ENCODE peak calls at places on chromosomes 16 and 17, in eight cellular contexts. One of them, this sample, is unnamed.

GRCh38 chr16:79662122-79662521 is 61.6 kb upstream of the MAF start:
- ATAC-seq in pancreas: no peak
- ATAC-seq in activated naive CD4-positive, alpha-beta T cell treated with anti-CD3 and anti-CD28 coated beads, Interleukin-2, amount 50 U/mL, for 72 hours: no peak
- ATAC-seq in activated CD8-positive, alpha-beta memory T cell treated with anti-CD3 and anti-CD28 coated beads, Interleukin-2, amount 10 ng/mL, durations not matched to agents 7 days and 5 days: no peak
- ATAC-seq in aorta: no peak
- ATAC-seq in activated T-helper 17 cell treated with anti-CD3 and anti-CD28 coated beads, Interleukin-2, amount 50 U/mL, for 72 hours: no peak
- ATAC-seq in effector memory CD8-positive, alpha-beta T cell: no peak
- ATAC-seq in naive thymus-derived CD8-positive, alpha-beta T cell: no peak
- ATAC-seq in this sample: no peak

GRCh38 chr17:49227436-49228261 is 2.9 kb downstream of the PHOSPHO1 start:
- ATAC-seq in pancreas: peak; percentile 54
- ATAC-seq in activated naive CD4-positive, alpha-beta T cell treated with anti-CD3 and anti-CD28 coated beads, Interleukin-2, amount 50 U/mL, for 72 hours: peak; percentile 55
- ATAC-seq in activated CD8-positive, alpha-beta memory T cell treated with anti-CD3 and anti-CD28 coated beads, Interleukin-2, amount 10 ng/mL, durations not matched to agents 7 days and 5 days: peak; percentile 40
- ATAC-seq in aorta: no peak
- ATAC-seq in activated T-helper 17 cell treated with anti-CD3 and anti-CD28 coated beads, Interleukin-2, amount 50 U/mL, for 72 hours: peak; percentile 56
- ATAC-seq in effector memory CD8-positive, alpha-beta T cell: peak; percentile 26
- ATAC-seq in naive thymus-derived CD8-positive, alpha-beta T cell: peak; percentile 29
- ATAC-seq in this sample: peak; percentile 38

GRCh38 chr17:32318071-32318470 is 23.9 kb downstream of the C17orf75 start:
- ATAC-seq in pancreas: no peak
- ATAC-seq in activated naive CD4-positive, alpha-beta T cell treated with anti-CD3 and anti-CD28 coated beads, Interleukin-2, amount 50 U/mL, for 72 hours: no peak
- ATAC-seq in activated CD8-positive, alpha-beta memory T cell treated with anti-CD3 and anti-CD28 coated beads, Interleukin-2, amount 10 ng/mL, durations not matched to agents 7 days and 5 days: no peak
- ATAC-seq in aorta: no peak
- ATAC-seq in activated T-helper 17 cell treated with anti-CD3 and anti-CD28 coated beads, Interleukin-2, amount 50 U/mL, for 72 hours: no peak
- ATAC-seq in effector memory CD8-positive, alpha-beta T cell: no peak
- ATAC-seq in naive thymus-derived CD8-positive, alpha-beta T cell: no peak
- ATAC-seq in this sample: no peak

GRCh38 chr17:81379523-81379942 is 15.7 kb upstream of the BAHCC1 start:
- ATAC-seq in pancreas: peak; percentile 77
- ATAC-seq in activated naive CD4-positive, alpha-beta T cell treated with anti-CD3 and anti-CD28 coated beads, Interleukin-2, amount 50 U/mL, for 72 hours: no peak
- ATAC-seq in activated CD8-positive, alpha-beta memory T cell treated with anti-CD3 and anti-CD28 coated beads, Interleukin-2, amount 10 ng/mL, durations not matched to agents 7 days and 5 days: no peak
- ATAC-seq in aorta: no peak
- ATAC-seq in activated T-helper 17 cell treated with anti-CD3 and anti-CD28 coated beads, Interleukin-2, amount 50 U/mL, for 72 hours: no peak
- ATAC-seq in effector memory CD8-positive, alpha-beta T cell: no peak
- ATAC-seq in naive thymus-derived CD8-positive, alpha-beta T cell: no peak
- ATAC-seq in this sample: no peak

GRCh38 chr17:59221159-59221847 is 992 bp downstream of the GDPD1 start:
- ATAC-seq in pancreas: no peak
- ATAC-seq in activated naive CD4-positive, alpha-beta T cell treated with anti-CD3 and anti-CD28 coated beads, Interleukin-2, amount 50 U/mL, for 72 hours: no peak
- ATAC-seq in activated CD8-positive, alpha-beta memory T cell treated with anti-CD3 and anti-CD28 coated beads, Interleukin-2, amount 10 ng/mL, durations not matched to agents 7 days and 5 days: no peak
- ATAC-seq in aorta: no peak
- ATAC-seq in activated T-helper 17 cell treated with anti-CD3 and anti-CD28 coated beads, Interleukin-2, amount 50 U/mL, for 72 hours: no peak
- ATAC-seq in effector memory CD8-positive, alpha-beta T cell: no peak
- ATAC-seq in naive thymus-derived CD8-positive, alpha-beta T cell: no peak
- ATAC-seq in this sample: no peak

GRCh38 chr16:4675864-4676786 is 17.2 kb upstream of the NUDT16L1 start:
- ATAC-seq in pancreas: no peak
- ATAC-seq in activated naive CD4-positive, alpha-beta T cell treated with anti-CD3 and anti-CD28 coated beads, Interleukin-2, amount 50 U/mL, for 72 hours: peak; percentile 84
- ATAC-seq in activated CD8-positive, alpha-beta memory T cell treated with anti-CD3 and anti-CD28 coated beads, Interleukin-2, amount 10 ng/mL, durations not matched to agents 7 days and 5 days: peak; percentile 84
- ATAC-seq in aorta: no peak
- ATAC-seq in activated T-helper 17 cell treated with anti-CD3 and anti-CD28 coated beads, Interleukin-2, amount 50 U/mL, for 72 hours: peak; percentile 94
- ATAC-seq in effector memory CD8-positive, alpha-beta T cell: peak; percentile 94
- ATAC-seq in naive thymus-derived CD8-positive, alpha-beta T cell: peak; percentile 83
- ATAC-seq in this sample: no peak

GRCh38 chr17:73798111-73798748 is 154.0 kb upstream of the SDK2 start:
- ATAC-seq in pancreas: peak; percentile 77
- ATAC-seq in activated naive CD4-positive, alpha-beta T cell treated with anti-CD3 and anti-CD28 coated beads, Interleukin-2, amount 50 U/mL, for 72 hours: no peak
- ATAC-seq in activated CD8-positive, alpha-beta memory T cell treated with anti-CD3 and anti-CD28 coated beads, Interleukin-2, amount 10 ng/mL, durations not matched to agents 7 days and 5 days: no peak
- ATAC-seq in aorta: peak; percentile 70
- ATAC-seq in activated T-helper 17 cell treated with anti-CD3 and anti-CD28 coated beads, Interleukin-2, amount 50 U/mL, for 72 hours: no peak
- ATAC-seq in effector memory CD8-positive, alpha-beta T cell: no peak
- ATAC-seq in naive thymus-derived CD8-positive, alpha-beta T cell: no peak
- ATAC-seq in this sample: peak; percentile 51

GRCh38 chr16:82629441-82630027 is 2.8 kb downstream of the CDH13 start:
- ATAC-seq in pancreas: no peak
- ATAC-seq in activated naive CD4-positive, alpha-beta T cell treated with anti-CD3 and anti-CD28 coated beads, Interleukin-2, amount 50 U/mL, for 72 hours: no peak
- ATAC-seq in activated CD8-positive, alpha-beta memory T cell treated with anti-CD3 and anti-CD28 coated beads, Interleukin-2, amount 10 ng/mL, durations not matched to agents 7 days and 5 days: no peak
- ATAC-seq in aorta: no peak
- ATAC-seq in activated T-helper 17 cell treated with anti-CD3 and anti-CD28 coated beads, Interleukin-2, amount 50 U/mL, for 72 hours: no peak
- ATAC-seq in effector memory CD8-positive, alpha-beta T cell: no peak
- ATAC-seq in naive thymus-derived CD8-positive, alpha-beta T cell: no peak
- ATAC-seq in this sample: peak; percentile 50

GRCh38 chr16:84665359-84665758 is 17.0 kb downstream of the KLHL36 start:
- ATAC-seq in pancreas: no peak
- ATAC-seq in activated naive CD4-positive, alpha-beta T cell treated with anti-CD3 and anti-CD28 coated beads, Interleukin-2, amount 50 U/mL, for 72 hours: no peak
- ATAC-seq in activated CD8-positive, alpha-beta memory T cell treated with anti-CD3 and anti-CD28 coated beads, Interleukin-2, amount 10 ng/mL, durations not matched to agents 7 days and 5 days: no peak
- ATAC-seq in aorta: no peak
- ATAC-seq in activated T-helper 17 cell treated with anti-CD3 and anti-CD28 coated beads, Interleukin-2, amount 50 U/mL, for 72 hours: no peak
- ATAC-seq in effector memory CD8-positive, alpha-beta T cell: no peak
- ATAC-seq in naive thymus-derived CD8-positive, alpha-beta T cell: no peak
- ATAC-seq in this sample: no peak

GRCh38 chr16:72913551-72913950 is 134.4 kb downstream of the ZFHX3 start:
- ATAC-seq in pancreas: no peak
- ATAC-seq in activated naive CD4-positive, alpha-beta T cell treated with anti-CD3 and anti-CD28 coated beads, Interleukin-2, amount 50 U/mL, for 72 hours: no peak
- ATAC-seq in activated CD8-positive, alpha-beta memory T cell treated with anti-CD3 and anti-CD28 coated beads, Interleukin-2, amount 10 ng/mL, durations not matched to agents 7 days and 5 days: no peak
- ATAC-seq in aorta: no peak
- ATAC-seq in activated T-helper 17 cell treated with anti-CD3 and anti-CD28 coated beads, Interleukin-2, amount 50 U/mL, for 72 hours: no peak
- ATAC-seq in effector memory CD8-positive, alpha-beta T cell: no peak
- ATAC-seq in naive thymus-derived CD8-positive, alpha-beta T cell: no peak
- ATAC-seq in this sample: no peak

GRCh38 chr16:56980792-56981724 is 8.3 kb upstream of the NLRC5 start:
- ATAC-seq in pancreas: no peak
- ATAC-seq in activated naive CD4-positive, alpha-beta T cell treated with anti-CD3 and anti-CD28 coated beads, Interleukin-2, amount 50 U/mL, for 72 hours: no peak
- ATAC-seq in activated CD8-positive, alpha-beta memory T cell treated with anti-CD3 and anti-CD28 coated beads, Interleukin-2, amount 10 ng/mL, durations not matched to agents 7 days and 5 days: no peak
- ATAC-seq in aorta: no peak
- ATAC-seq in activated T-helper 17 cell treated with anti-CD3 and anti-CD28 coated beads, Interleukin-2, amount 50 U/mL, for 72 hours: no peak
- ATAC-seq in effector memory CD8-positive, alpha-beta T cell: no peak
- ATAC-seq in naive thymus-derived CD8-positive, alpha-beta T cell: peak; percentile 46
- ATAC-seq in this sample: no peak

GRCh38 chr16:57785924-57786323 is 16.4 kb downstream of the KIFC3 start:
- ATAC-seq in pancreas: no peak
- ATAC-seq in activated naive CD4-positive, alpha-beta T cell treated with anti-CD3 and anti-CD28 coated beads, Interleukin-2, amount 50 U/mL, for 72 hours: no peak
- ATAC-seq in activated CD8-positive, alpha-beta memory T cell treated with anti-CD3 and anti-CD28 coated beads, Interleukin-2, amount 10 ng/mL, durations not matched to agents 7 days and 5 days: no peak
- ATAC-seq in aorta: no peak
- ATAC-seq in activated T-helper 17 cell treated with anti-CD3 and anti-CD28 coated beads, Interleukin-2, amount 50 U/mL, for 72 hours: no peak
- ATAC-seq in effector memory CD8-positive, alpha-beta T cell: no peak
- ATAC-seq in naive thymus-derived CD8-positive, alpha-beta T cell: no peak
- ATAC-seq in this sample: no peak

GRCh38 chr16:84080378-84080777 is 36.4 kb downstream of the MBTPS1 start:
- ATAC-seq in pancreas: no peak
- ATAC-seq in activated naive CD4-positive, alpha-beta T cell treated with anti-CD3 and anti-CD28 coated beads, Interleukin-2, amount 50 U/mL, for 72 hours: no peak
- ATAC-seq in activated CD8-positive, alpha-beta memory T cell treated with anti-CD3 and anti-CD28 coated beads, Interleukin-2, amount 10 ng/mL, durations not matched to agents 7 days and 5 days: no peak
- ATAC-seq in aorta: peak; percentile 39
- ATAC-seq in activated T-helper 17 cell treated with anti-CD3 and anti-CD28 coated beads, Interleukin-2, amount 50 U/mL, for 72 hours: no peak
- ATAC-seq in effector memory CD8-positive, alpha-beta T cell: no peak
- ATAC-seq in naive thymus-derived CD8-positive, alpha-beta T cell: no peak
- ATAC-seq in this sample: no peak

GRCh38 chr17:42564815-42565522 is 1.9 kb upstream of the MLX start:
- ATAC-seq in pancreas: no peak
- ATAC-seq in activated naive CD4-positive, alpha-beta T cell treated with anti-CD3 and anti-CD28 coated beads, Interleukin-2, amount 50 U/mL, for 72 hours: no peak
- ATAC-seq in activated CD8-positive, alpha-beta memory T cell treated with anti-CD3 and anti-CD28 coated beads, Interleukin-2, amount 10 ng/mL, durations not matched to agents 7 days and 5 days: no peak
- ATAC-seq in aorta: no peak
- ATAC-seq in activated T-helper 17 cell treated with anti-CD3 and anti-CD28 coated beads, Interleukin-2, amount 50 U/mL, for 72 hours: no peak
- ATAC-seq in effector memory CD8-positive, alpha-beta T cell: no peak
- ATAC-seq in naive thymus-derived CD8-positive, alpha-beta T cell: no peak
- ATAC-seq in this sample: no peak

GRCh38 chr17:39195568-39196160 is 1.8 kb downstream of the CACNB1 start:
- ATAC-seq in pancreas: no peak
- ATAC-seq in activated naive CD4-positive, alpha-beta T cell treated with anti-CD3 and anti-CD28 coated beads, Interleukin-2, amount 50 U/mL, for 72 hours: no peak
- ATAC-seq in activated CD8-positive, alpha-beta memory T cell treated with anti-CD3 and anti-CD28 coated beads, Interleukin-2, amount 10 ng/mL, durations not matched to agents 7 days and 5 days: no peak
- ATAC-seq in aorta: no peak
- ATAC-seq in activated T-helper 17 cell treated with anti-CD3 and anti-CD28 coated beads, Interleukin-2, amount 50 U/mL, for 72 hours: no peak
- ATAC-seq in effector memory CD8-positive, alpha-beta T cell: peak; percentile 43
- ATAC-seq in naive thymus-derived CD8-positive, alpha-beta T cell: no peak
- ATAC-seq in this sample: no peak

GRCh38 chr16:17556276-17557052 is 85.7 kb upstream of the XYLT1 start:
- ATAC-seq in pancreas: no peak
- ATAC-seq in activated naive CD4-positive, alpha-beta T cell treated with anti-CD3 and anti-CD28 coated beads, Interleukin-2, amount 50 U/mL, for 72 hours: peak; percentile 60
- ATAC-seq in activated CD8-positive, alpha-beta memory T cell treated with anti-CD3 and anti-CD28 coated beads, Interleukin-2, amount 10 ng/mL, durations not matched to agents 7 days and 5 days: no peak
- ATAC-seq in aorta: no peak
- ATAC-seq in activated T-helper 17 cell treated with anti-CD3 and anti-CD28 coated beads, Interleukin-2, amount 50 U/mL, for 72 hours: peak; percentile 28
- ATAC-seq in effector memory CD8-positive, alpha-beta T cell: no peak
- ATAC-seq in naive thymus-derived CD8-positive, alpha-beta T cell: no peak
- ATAC-seq in this sample: no peak

GRCh38 chr16:53071748-53072301 is 17.0 kb downstream of the CHD9 start:
- ATAC-seq in pancreas: no peak
- ATAC-seq in activated naive CD4-positive, alpha-beta T cell treated with anti-CD3 and anti-CD28 coated beads, Interleukin-2, amount 50 U/mL, for 72 hours: no peak
- ATAC-seq in activated CD8-positive, alpha-beta memory T cell treated with anti-CD3 and anti-CD28 coated beads, Interleukin-2, amount 10 ng/mL, durations not matched to agents 7 days and 5 days: no peak
- ATAC-seq in aorta: peak; percentile 54
- ATAC-seq in activated T-helper 17 cell treated with anti-CD3 and anti-CD28 coated beads, Interleukin-2, amount 50 U/mL, for 72 hours: no peak
- ATAC-seq in effector memory CD8-positive, alpha-beta T cell: no peak
- ATAC-seq in naive thymus-derived CD8-positive, alpha-beta T cell: no peak
- ATAC-seq in this sample: peak; percentile 74

GRCh38 chr16:87101903-87102302 is 215.3 kb downstream of the C16orf95 start:
- ATAC-seq in pancreas: peak; percentile 22
- ATAC-seq in activated naive CD4-positive, alpha-beta T cell treated with anti-CD3 and anti-CD28 coated beads, Interleukin-2, amount 50 U/mL, for 72 hours: no peak
- ATAC-seq in activated CD8-positive, alpha-beta memory T cell treated with anti-CD3 and anti-CD28 coated beads, Interleukin-2, amount 10 ng/mL, durations not matched to agents 7 days and 5 days: no peak
- ATAC-seq in aorta: no peak
- ATAC-seq in activated T-helper 17 cell treated with anti-CD3 and anti-CD28 coated beads, Interleukin-2, amount 50 U/mL, for 72 hours: no peak
- ATAC-seq in effector memory CD8-positive, alpha-beta T cell: no peak
- ATAC-seq in naive thymus-derived CD8-positive, alpha-beta T cell: no peak
- ATAC-seq in this sample: no peak

GRCh38 chr16:52543654-52544053 is 3.3 kb downstream of the TOX3 start:
- ATAC-seq in pancreas: no peak
- ATAC-seq in activated naive CD4-positive, alpha-beta T cell treated with anti-CD3 and anti-CD28 coated beads, Interleukin-2, amount 50 U/mL, for 72 hours: no peak
- ATAC-seq in activated CD8-positive, alpha-beta memory T cell treated with anti-CD3 and anti-CD28 coated beads, Interleukin-2, amount 10 ng/mL, durations not matched to agents 7 days and 5 days: no peak
- ATAC-seq in aorta: no peak
- ATAC-seq in activated T-helper 17 cell treated with anti-CD3 and anti-CD28 coated beads, Interleukin-2, amount 50 U/mL, for 72 hours: no peak
- ATAC-seq in effector memory CD8-positive, alpha-beta T cell: no peak
- ATAC-seq in naive thymus-derived CD8-positive, alpha-beta T cell: no peak
- ATAC-seq in this sample: no peak

GRCh38 chr16:49883111-49883829 is 27.4 kb upstream of the ZNF423 start:
- ATAC-seq in pancreas: no peak
- ATAC-seq in activated naive CD4-positive, alpha-beta T cell treated with anti-CD3 and anti-CD28 coated beads, Interleukin-2, amount 50 U/mL, for 72 hours: no peak
- ATAC-seq in activated CD8-positive, alpha-beta memory T cell treated with anti-CD3 and anti-CD28 coated beads, Interleukin-2, amount 10 ng/mL, durations not matched to agents 7 days and 5 days: no peak
- ATAC-seq in aorta: no peak
- ATAC-seq in activated T-helper 17 cell treated with anti-CD3 and anti-CD28 coated beads, Interleukin-2, amount 50 U/mL, for 72 hours: no peak
- ATAC-seq in effector memory CD8-positive, alpha-beta T cell: no peak
- ATAC-seq in naive thymus-derived CD8-positive, alpha-beta T cell: no peak
- ATAC-seq in this sample: no peak

GRCh38 chr17:81409190-81409935 is 14.1 kb downstream of the BAHCC1 start:
- ATAC-seq in pancreas: no peak
- ATAC-seq in activated naive CD4-positive, alpha-beta T cell treated with anti-CD3 and anti-CD28 coated beads, Interleukin-2, amount 50 U/mL, for 72 hours: no peak
- ATAC-seq in activated CD8-positive, alpha-beta memory T cell treated with anti-CD3 and anti-CD28 coated beads, Interleukin-2, amount 10 ng/mL, durations not matched to agents 7 days and 5 days: no peak
- ATAC-seq in aorta: no peak
- ATAC-seq in activated T-helper 17 cell treated with anti-CD3 and anti-CD28 coated beads, Interleukin-2, amount 50 U/mL, for 72 hours: no peak
- ATAC-seq in effector memory CD8-positive, alpha-beta T cell: no peak
- ATAC-seq in naive thymus-derived CD8-positive, alpha-beta T cell: no peak
- ATAC-seq in this sample: no peak

GRCh38 chr17:74345433-74346241 is 16.0 kb downstream of the BTBD17 start:
- ATAC-seq in pancreas: no peak
- ATAC-seq in activated naive CD4-positive, alpha-beta T cell treated with anti-CD3 and anti-CD28 coated beads, Interleukin-2, amount 50 U/mL, for 72 hours: no peak
- ATAC-seq in activated CD8-positive, alpha-beta memory T cell treated with anti-CD3 and anti-CD28 coated beads, Interleukin-2, amount 10 ng/mL, durations not matched to agents 7 days and 5 days: no peak
- ATAC-seq in aorta: no peak
- ATAC-seq in activated T-helper 17 cell treated with anti-CD3 and anti-CD28 coated beads, Interleukin-2, amount 50 U/mL, for 72 hours: no peak
- ATAC-seq in effector memory CD8-positive, alpha-beta T cell: no peak
- ATAC-seq in naive thymus-derived CD8-positive, alpha-beta T cell: no peak
- ATAC-seq in this sample: no peak

GRCh38 chr16:17295948-17296347 is 174.8 kb downstream of the XYLT1 start:
- ATAC-seq in pancreas: no peak
- ATAC-seq in activated naive CD4-positive, alpha-beta T cell treated with anti-CD3 and anti-CD28 coated beads, Interleukin-2, amount 50 U/mL, for 72 hours: no peak
- ATAC-seq in activated CD8-positive, alpha-beta memory T cell treated with anti-CD3 and anti-CD28 coated beads, Interleukin-2, amount 10 ng/mL, durations not matched to agents 7 days and 5 days: no peak
- ATAC-seq in aorta: no peak
- ATAC-seq in activated T-helper 17 cell treated with anti-CD3 and anti-CD28 coated beads, Interleukin-2, amount 50 U/mL, for 72 hours: no peak
- ATAC-seq in effector memory CD8-positive, alpha-beta T cell: no peak
- ATAC-seq in naive thymus-derived CD8-positive, alpha-beta T cell: no peak
- ATAC-seq in this sample: no peak

GRCh38 chr16:53152321-53152720 is 97.5 kb downstream of the CHD9 start:
- ATAC-seq in pancreas: no peak
- ATAC-seq in activated naive CD4-positive, alpha-beta T cell treated with anti-CD3 and anti-CD28 coated beads, Interleukin-2, amount 50 U/mL, for 72 hours: no peak
- ATAC-seq in activated CD8-positive, alpha-beta memory T cell treated with anti-CD3 and anti-CD28 coated beads, Interleukin-2, amount 10 ng/mL, durations not matched to agents 7 days and 5 days: no peak
- ATAC-seq in aorta: no peak
- ATAC-seq in activated T-helper 17 cell treated with anti-CD3 and anti-CD28 coated beads, Interleukin-2, amount 50 U/mL, for 72 hours: peak; percentile 32
- ATAC-seq in effector memory CD8-positive, alpha-beta T cell: no peak
- ATAC-seq in naive thymus-derived CD8-positive, alpha-beta T cell: no peak
- ATAC-seq in this sample: no peak

GRCh38 chr17:80781851-80782277 is 209.8 kb upstream of the CHMP6 start:
- ATAC-seq in pancreas: no peak
- ATAC-seq in activated naive CD4-positive, alpha-beta T cell treated with anti-CD3 and anti-CD28 coated beads, Interleukin-2, amount 50 U/mL, for 72 hours: no peak
- ATAC-seq in activated CD8-positive, alpha-beta memory T cell treated with anti-CD3 and anti-CD28 coated beads, Interleukin-2, amount 10 ng/mL, durations not matched to agents 7 days and 5 days: no peak
- ATAC-seq in aorta: no peak
- ATAC-seq in activated T-helper 17 cell treated with anti-CD3 and anti-CD28 coated beads, Interleukin-2, amount 50 U/mL, for 72 hours: no peak
- ATAC-seq in effector memory CD8-positive, alpha-beta T cell: no peak
- ATAC-seq in naive thymus-derived CD8-positive, alpha-beta T cell: no peak
- ATAC-seq in this sample: no peak

GRCh38 chr17:41919165-41919817 is 540 bp upstream of the ACLY start:
- ATAC-seq in pancreas: peak; percentile 10
- ATAC-seq in activated naive CD4-positive, alpha-beta T cell treated with anti-CD3 and anti-CD28 coated beads, Interleukin-2, amount 50 U/mL, for 72 hours: peak; percentile 12
- ATAC-seq in activated CD8-positive, alpha-beta memory T cell treated with anti-CD3 and anti-CD28 coated beads, Interleukin-2, amount 10 ng/mL, durations not matched to agents 7 days and 5 days: peak; percentile 13
- ATAC-seq in aorta: peak; percentile 66
- ATAC-seq in activated T-helper 17 cell treated with anti-CD3 and anti-CD28 coated beads, Interleukin-2, amount 50 U/mL, for 72 hours: peak; percentile 10
- ATAC-seq in effector memory CD8-positive, alpha-beta T cell: no peak
- ATAC-seq in naive thymus-derived CD8-positive, alpha-beta T cell: peak; percentile 6
- ATAC-seq in this sample: peak; percentile 67

GRCh38 chr17:8015957-8016631 is 13.7 kb downstream of the GUCY2D start:
- ATAC-seq in pancreas: peak; percentile 77
- ATAC-seq in activated naive CD4-positive, alpha-beta T cell treated with anti-CD3 and anti-CD28 coated beads, Interleukin-2, amount 50 U/mL, for 72 hours: peak; percentile 63
- ATAC-seq in activated CD8-positive, alpha-beta memory T cell treated with anti-CD3 and anti-CD28 coated beads, Interleukin-2, amount 10 ng/mL, durations not matched to agents 7 days and 5 days: peak; percentile 48
- ATAC-seq in aorta: peak; percentile 3
- ATAC-seq in activated T-helper 17 cell treated with anti-CD3 and anti-CD28 coated beads, Interleukin-2, amount 50 U/mL, for 72 hours: peak; percentile 70
- ATAC-seq in effector memory CD8-positive, alpha-beta T cell: peak; percentile 53
- ATAC-seq in naive thymus-derived CD8-positive, alpha-beta T cell: peak; percentile 68
- ATAC-seq in this sample: no peak

GRCh38 chr17:3732171-3732570 is 8.5 kb downstream of the HASPIN start:
- ATAC-seq in pancreas: no peak
- ATAC-seq in activated naive CD4-positive, alpha-beta T cell treated with anti-CD3 and anti-CD28 coated beads, Interleukin-2, amount 50 U/mL, for 72 hours: no peak
- ATAC-seq in activated CD8-positive, alpha-beta memory T cell treated with anti-CD3 and anti-CD28 coated beads, Interleukin-2, amount 10 ng/mL, durations not matched to agents 7 days and 5 days: no peak
- ATAC-seq in aorta: peak; percentile 15
- ATAC-seq in activated T-helper 17 cell treated with anti-CD3 and anti-CD28 coated beads, Interleukin-2, amount 50 U/mL, for 72 hours: no peak
- ATAC-seq in effector memory CD8-positive, alpha-beta T cell: no peak
- ATAC-seq in naive thymus-derived CD8-positive, alpha-beta T cell: no peak
- ATAC-seq in this sample: peak; percentile 50

GRCh38 chr16:89847930-89848297 is 19.6 kb downstream of the SPIRE2 start:
- ATAC-seq in pancreas: no peak
- ATAC-seq in activated naive CD4-positive, alpha-beta T cell treated with anti-CD3 and anti-CD28 coated beads, Interleukin-2, amount 50 U/mL, for 72 hours: no peak
- ATAC-seq in activated CD8-positive, alpha-beta memory T cell treated with anti-CD3 and anti-CD28 coated beads, Interleukin-2, amount 10 ng/mL, durations not matched to agents 7 days and 5 days: no peak
- ATAC-seq in aorta: no peak
- ATAC-seq in activated T-helper 17 cell treated with anti-CD3 and anti-CD28 coated beads, Interleukin-2, amount 50 U/mL, for 72 hours: no peak
- ATAC-seq in effector memory CD8-positive, alpha-beta T cell: no peak
- ATAC-seq in naive thymus-derived CD8-positive, alpha-beta T cell: no peak
- ATAC-seq in this sample: no peak

GRCh38 chr16:89001117-89002027 is 24.4 kb upstream of the CBFA2T3 start:
- ATAC-seq in pancreas: no peak
- ATAC-seq in activated naive CD4-positive, alpha-beta T cell treated with anti-CD3 and anti-CD28 coated beads, Interleukin-2, amount 50 U/mL, for 72 hours: no peak
- ATAC-seq in activated CD8-positive, alpha-beta memory T cell treated with anti-CD3 and anti-CD28 coated beads, Interleukin-2, amount 10 ng/mL, durations not matched to agents 7 days and 5 days: no peak
- ATAC-seq in aorta: no peak
- ATAC-seq in activated T-helper 17 cell treated with anti-CD3 and anti-CD28 coated beads, Interleukin-2, amount 50 U/mL, for 72 hours: no peak
- ATAC-seq in effector memory CD8-positive, alpha-beta T cell: no peak
- ATAC-seq in naive thymus-derived CD8-positive, alpha-beta T cell: no peak
- ATAC-seq in this sample: no peak

GRCh38 chr17:30263552-30264333 is 28.0 kb downstream of the BLMH start:
- ATAC-seq in pancreas: peak; percentile 91
- ATAC-seq in activated naive CD4-positive, alpha-beta T cell treated with anti-CD3 and anti-CD28 coated beads, Interleukin-2, amount 50 U/mL, for 72 hours: no peak
- ATAC-seq in activated CD8-positive, alpha-beta memory T cell treated with anti-CD3 and anti-CD28 coated beads, Interleukin-2, amount 10 ng/mL, durations not matched to agents 7 days and 5 days: no peak
- ATAC-seq in aorta: peak; percentile 82
- ATAC-seq in activated T-helper 17 cell treated with anti-CD3 and anti-CD28 coated beads, Interleukin-2, amount 50 U/mL, for 72 hours: no peak
- ATAC-seq in effector memory CD8-positive, alpha-beta T cell: no peak
- ATAC-seq in naive thymus-derived CD8-positive, alpha-beta T cell: no peak
- ATAC-seq in this sample: no peak